ENCODE peak calls at places on chromosomes 12 and 14, in eight cellular contexts. Z is neural crest cell, U is BJ, E is cardiac fibroblast, K is nephron progenitor cell, Q is GM12865, S is gastrocnemius medialis, J is heart right ventricle. D is an unnamed sample.

GRCh38 chr12:1517734-1518485 is 76.5 kb downstream of the FBXL14 start:
- DNase-seq in Z (no peak), U (no peak), E (no peak), K (no peak), Q (no peak), S (no peak), J (no peak), D (no peak)

GRCh38 chr12:25725874-25726273 is 172.8 kb upstream of the LMNTD1 start:
- DNase-seq in Z (no peak), U (peak; percentile 43), E (peak; percentile 84), K (no peak), Q (no peak), S (no peak), J (no peak), D (no peak)

GRCh38 chr14:54480830-54481562 is 7.8 kb downstream of the GMFB start:
- DNase-seq in Z (no peak), U (no peak), E (no peak), K (no peak), Q (no peak), S (no peak), J (no peak), D (no peak)

GRCh38 chr12:50745861-50746260 is 18.0 kb upstream of the ATF1 start:
- DNase-seq in Z (no peak), U (no peak), E (no peak), K (no peak), Q (no peak), S (no peak), J (no peak), D (no peak)

GRCh38 chr14:100476012-100476822 is 111.0 kb downstream of the BEGAIN start:
- DNase-seq in Z (no peak), U (peak; percentile 76), E (peak; percentile 66), K (no peak), Q (no peak), S (peak; percentile 57), J (no peak), D (no peak)

GRCh38 chr12:32820376-32820931 is 64.8 kb upstream of the YARS2 start:
- DNase-seq in Z (no peak), U (no peak), E (no peak), K (no peak), Q (no peak), S (no peak), J (no peak), D (no peak)

GRCh38 chr14:55279384-55279783 is 8.2 kb downstream of the FBXO34 start:
- DNase-seq in Z (no peak), U (no peak), E (no peak), K (no peak), Q (peak; percentile 43), S (no peak), J (no peak), D (no peak)

GRCh38 chr12:22978962-22979361 is 354.0 kb downstream of the ETNK1 start:
- DNase-seq in Z (no peak), U (peak; percentile 53), E (peak; percentile 92), K (no peak), Q (no peak), S (no peak), J (no peak), D (no peak)

GRCh38 chr14:55102141-55102547 is 26.9 kb upstream of the LGALS3 start:
- DNase-seq in Z (no peak), U (peak; percentile 95), E (peak; percentile 100), K (no peak), Q (peak; percentile 96), S (peak; percentile 82), J (peak; percentile 77), D (no peak)

GRCh38 chr12:75960086-75960910 is 71.3 kb downstream of the PHLDA1 start:
- DNase-seq in Z (no peak), U (no peak), E (no peak), K (no peak), Q (no peak), S (no peak), J (no peak), D (peak; percentile 51)

GRCh38 chr14:105333613-105334364 is 19.2 kb downstream of the PACS2 start:
- DNase-seq in Z (no peak), U (no peak), E (no peak), K (no peak), Q (no peak), S (no peak), J (no peak), D (no peak)
- TF ChIP-seq CTCF in Z (no peak), U (no peak), E (no peak), K (no peak), Q (no peak), S (no peak), J (no peak), D (no peak)

GRCh38 chr12:48288387-48289268 is 62.1 kb downstream of the ZNF641 start:
- DNase-seq in Z (no peak), U (no peak), E (no peak), K (no peak), Q (no peak), S (no peak), J (no peak), D (no peak)

GRCh38 chr12:48291511-48291910 is 59.2 kb downstream of the ZNF641 start:
- DNase-seq in Z (no peak), U (no peak), E (no peak), K (no peak), Q (no peak), S (no peak), J (no peak), D (no peak)

GRCh38 chr12:48281811-48282210 is 68.9 kb downstream of the ZNF641 start:
- DNase-seq in Z (no peak), U (no peak), E (no peak), K (no peak), Q (no peak), S (no peak), J (no peak), D (no peak)

GRCh38 chr12:48285751-48286650 is 64.7 kb downstream of the ZNF641 start:
- DNase-seq in Z (no peak), U (no peak), E (no peak), K (no peak), Q (no peak), S (no peak), J (no peak), D (no peak)

GRCh38 chr12:48286665-48287064 is 64.1 kb downstream of the ZNF641 start:
- DNase-seq in Z (peak; percentile 10), U (no peak), E (peak; percentile 24), K (no peak), Q (peak; percentile 20), S (no peak), J (peak; percentile 6), D (no peak)
- TF ChIP-seq CTCF in Z (peak; percentile 50), U (peak; percentile 42), E (peak; percentile 46), K (peak; percentile 23), Q (peak; percentile 46), S (no peak), J (no peak), D (peak; percentile 47)

GRCh38 chr12:14618990-14619389 is 51.3 kb upstream of the PLBD1 start:
- DNase-seq in Z (no peak), U (no peak), E (peak; percentile 46), K (no peak), Q (no peak), S (no peak), J (peak; percentile 18), D (no peak)
- TF ChIP-seq CTCF in Z (peak; percentile 72), U (peak; percentile 40), E (peak; percentile 43), K (no peak), Q (peak; percentile 1), S (peak; percentile 13), J (peak; percentile 14), D (peak; percentile 32)

GRCh38 chr12:106918746-106919145 is 37.0 kb upstream of the TMEM263 start:
- DNase-seq in Z (peak; percentile 28), U (no peak), E (peak; percentile 29), K (peak; percentile 24), Q (no peak), S (no peak), J (no peak), D (no peak)
- TF ChIP-seq CTCF in Z (peak; percentile 71), U (peak; percentile 48), E (peak; percentile 56), K (peak; percentile 72), Q (peak; percentile 39), S (no peak), J (no peak), D (peak; percentile 73)

D was measured in progenitor cell of endocrine pancreas.